ENCODE peak calls at places on chromosomes 12 and 14, in eight cellular contexts. C is T-helper 22 cell, Y is fibroblast of pulmonary artery, O is GDM1, N is NCI-H82, Q is NCI-H226, K is GM03348, G is kidney. P is an unnamed sample.
A peak's percentile ranks its signal among the peaks of the same experiment; 100 is the strongest.

GRCh38 chr14:95652171-95652570 is 34.1 kb upstream of the TCL1B start:
- DNase-seq in O (no peak), Q (no peak), Y (no peak), C (no peak), K (no peak), N (no peak), G (no peak), P (no peak)

GRCh38 chr12:100539209-100539608 is 34.3 kb upstream of the GAS2L3 start:
- DNase-seq in G (no peak), Y (peak; percentile 64), Q (peak; percentile 33), C (no peak), O (no peak), N (no peak), K (peak; percentile 29), P (no peak)

GRCh38 chr12:49562233-49562632 is 5.7 kb downstream of the MCRS1 start:
- DNase-seq in K (no peak), O (no peak), C (no peak), Q (no peak), N (peak; percentile 22), Y (no peak), G (no peak), P (no peak)

GRCh38 chr12:80858356-80858755 is 79.4 kb downstream of the LIN7A start:
- DNase-seq in Q (no peak), C (no peak), Y (no peak), N (no peak), O (no peak), G (no peak), K (no peak), P (no peak)

GRCh38 chr12:109770104-109770860 is 56.7 kb downstream of the FAM222A start:
- DNase-seq in K (no peak), G (peak; percentile 37), C (no peak), N (no peak), Y (no peak), Q (no peak), O (no peak), P (no peak)

GRCh38 chr14:106201376-106201775 is 675.0 kb downstream of the TMEM121 start:
- DNase-seq in Q (no peak), K (no peak), N (no peak), Y (no peak), G (no peak), C (no peak), O (no peak), P (no peak)

GRCh38 chr12:123748661-123749060 is 13.4 kb upstream of the DNAH10 start:
- DNase-seq in C (no peak), Y (no peak), K (no peak), G (no peak), Q (no peak), N (no peak), O (no peak), P (no peak)

GRCh38 chr12:12883369-12884001 is 7.9 kb upstream of the GPRC5A start:
- DNase-seq in Y (peak; percentile 84), N (no peak), G (no peak), O (no peak), C (no peak), Q (peak; percentile 83), K (no peak), P (no peak)

GRCh38 chr14:67480011-67480410 is 8.5 kb downstream of the TMEM229B start:
- DNase-seq in Y (no peak), N (peak; percentile 81), O (no peak), G (peak; percentile 46), C (no peak), Q (no peak), K (no peak), P (no peak)

GRCh38 chr12:122022393-122023338 is 982 bp downstream of the BCL7A start:
- DNase-seq in Y (peak; percentile 11), N (peak; percentile 52), C (no peak), K (peak; percentile 64), G (peak; percentile 78), O (no peak), Q (no peak), P (no peak)

GRCh38 chr14:61358812-61359211 is 37.4 kb downstream of the PRKCH start:
- DNase-seq in N (no peak), K (no peak), Q (no peak), C (no peak), G (no peak), Y (no peak), O (no peak), P (no peak)

GRCh38 chr12:9925746-9926393 is 6.3 kb downstream of the CLEC2A start:
- DNase-seq in G (no peak), C (no peak), Y (peak; percentile 71), K (peak; percentile 41), O (peak; percentile 0), Q (no peak), N (peak; percentile 73), P (no peak)

GRCh38 chr14:100530270-100531072 is 56.7 kb downstream of the BEGAIN start:
- DNase-seq in C (no peak), Y (no peak), N (no peak), Q (no peak), K (peak; percentile 1), G (peak; percentile 58), O (no peak), P (peak; percentile 19)

GRCh38 chr12:64169999-64170398 is 52.1 kb downstream of the KICS2 start:
- DNase-seq in K (no peak), O (no peak), N (no peak), G (no peak), Q (no peak), Y (no peak), C (no peak), P (no peak)

GRCh38 chr12:57545809-57546437 is 1.1 kb downstream of the DCTN2 start:
- DNase-seq in Y (no peak), Q (no peak), C (no peak), N (no peak), G (no peak), K (no peak), O (no peak), P (no peak)